ENCODE peak calls at places on chromosomes 5 and 9, in five cellular contexts. J is endodermal cell, C is cardiac muscle cell, Q is heart left ventricle, E is pancreas. A is an unnamed sample.

GRCh38 chr5:55524816-55525215 is 9.9 kb downstream of the PLPP1 start:
- DNase-seq in J (no peak), C (no peak), Q (no peak), E (no peak), A (no peak)

GRCh38 chr5:84163671-84164070 is 221.0 kb downstream of the EDIL3 start:
- DNase-seq in J (no peak), C (no peak), Q (no peak), E (no peak), A (no peak)

GRCh38 chr5:133287500-133287899 is 235.7 kb downstream of the HSPA4 start:
- DNase-seq in J (peak; percentile 89), C (peak; percentile 58), Q (peak; percentile 64), E (no peak), A (no peak)

GRCh38 chr5:59873113-59873512 is 20.4 kb downstream of the PDE4D start:
- DNase-seq in J (no peak), C (no peak), Q (no peak), E (no peak), A (no peak)

GRCh38 chr5:32229586-32229985 is 55.5 kb upstream of the GOLPH3 start:
- DNase-seq in J (no peak), C (no peak), Q (no peak), E (no peak), A (no peak)

GRCh38 chr9:126558051-126558665 is 55.6 kb upstream of the LMX1B start:
- DNase-seq in J (peak; percentile 93), C (peak; percentile 76), Q (peak; percentile 76), E (peak; percentile 81), A (peak; percentile 70)

GRCh38 chr5:137096149-137097103 is 402.7 kb downstream of the SPOCK1 start:
- DNase-seq in J (no peak), C (no peak), Q (no peak), E (no peak), A (no peak)

GRCh38 chr5:43073597-43074546 is 33.8 kb upstream of the ANXA2R start:
- DNase-seq in J (peak; percentile 77), C (peak; percentile 52), Q (no peak), E (no peak), A (no peak)

GRCh38 chr5:39639618-39640078 is 214.9 kb upstream of the DAB2 start:
- DNase-seq in J (no peak), C (no peak), Q (no peak), E (no peak), A (no peak)

GRCh38 chr5:91207248-91207647 is 175.9 kb downstream of the ARRDC3 start:
- DNase-seq in J (no peak), C (no peak), Q (no peak), E (no peak), A (no peak)

GRCh38 chr9:76580188-76580587 is 121.2 kb downstream of the GCNT1 start:
- DNase-seq in J (no peak), C (no peak), Q (no peak), E (no peak), A (no peak)

GRCh38 chr5:5419291-5420210 is 2.9 kb upstream of the ICE1 start:
- DNase-seq in J (peak; percentile 63), C (peak; percentile 46), Q (no peak), E (no peak), A (no peak)

GRCh38 chr9:127796899-127797370 is 5.7 kb upstream of the FPGS start:
- DNase-seq in J (no peak), C (no peak), Q (no peak), E (no peak), A (no peak)

GRCh38 chr5:111741270-111741669 is 15.7 kb downstream of the NREP start:
- DNase-seq in J (no peak), C (no peak), Q (no peak), E (no peak), A (no peak)

GRCh38 chr9:3292311-3292710 is 233.5 kb downstream of the RFX3 start:
- DNase-seq in J (no peak), C (no peak), Q (no peak), E (no peak), A (no peak)

GRCh38 chr5:130541617-130542221 is 623.3 kb downstream of the HINT1 start:
- DNase-seq in J (no peak), C (no peak), Q (no peak), E (no peak), A (no peak)

GRCh38 chr5:88116396-88116795 is 152.2 kb downstream of the TMEM161B start:
- DNase-seq in J (no peak), C (no peak), Q (no peak), E (no peak), A (no peak)

GRCh38 chr5:73032635-73033034 is 76.8 kb downstream of the FCHO2 start:
- DNase-seq in J (no peak), C (no peak), Q (no peak), E (no peak), A (no peak)

GRCh38 chr5:60674251-60674650 is 25.7 kb downstream of the DEPDC1B start:
- DNase-seq in J (no peak), C (no peak), Q (no peak), E (no peak), A (no peak)

GRCh38 chr9:136545065-136545965 is 533 bp downstream of the NOTCH1 start:
- DNase-seq in J (peak; percentile 70), C (no peak), Q (no peak), E (peak; percentile 80), A (no peak)

GRCh38 chr5:126520593-126520953 is 74.4 kb downstream of the ALDH7A1 start:
- DNase-seq in J (no peak), C (no peak), Q (no peak), E (no peak), A (no peak)

GRCh38 chr9:137461663-137462395 is 2.7 kb upstream of the NSMF start:
- DNase-seq in J (peak; percentile 97), C (peak; percentile 59), Q (peak; percentile 85), E (peak; percentile 59), A (peak; percentile 78)

GRCh38 chr5:624118-624950 is 12.2 kb downstream of the CEP72 start:
- DNase-seq in J (no peak), C (no peak), Q (no peak), E (peak; percentile 44), A (peak; percentile 43)

GRCh38 chr5:625516-625915 is 13.4 kb downstream of the CEP72 start:
- DNase-seq in J (no peak), C (no peak), Q (peak; percentile 49), E (peak; percentile 40), A (peak; percentile 23)

GRCh38 chr5:622946-623522 is 10.9 kb downstream of the CEP72 start:
- DNase-seq in J (no peak), C (no peak), Q (no peak), E (peak; percentile 51), A (peak; percentile 41)

GRCh38 chr5:623531-623930 is 11.4 kb downstream of the CEP72 start:
- DNase-seq in J (no peak), C (no peak), Q (no peak), E (peak; percentile 27), A (no peak)

GRCh38 chr5:624951-625230 is 12.8 kb downstream of the CEP72 start:
- DNase-seq in J (no peak), C (no peak), Q (no peak), E (peak; percentile 33), A (peak; percentile 28)
- H3K36me3 ChIP-seq in J (peaks cover 40% of the 10 kb centered on the region), C (peaks cover 6% of the 10 kb centered on the region), Q (peaks cover 11% of the 10 kb centered on the region), E (peaks cover 4% of the 10 kb centered on the region), A (peaks cover 41% of the 10 kb centered on the region)

GRCh38 chr5:54458221-54458620 is 2.7 kb downstream of the HSPB3 start:
- DNase-seq in J (no peak), C (no peak), Q (no peak), E (no peak), A (no peak)

GRCh38 chr5:54457094-54457531 is 1.6 kb downstream of the HSPB3 start:
- DNase-seq in J (no peak), C (peak; percentile 94), Q (no peak), E (no peak), A (no peak)

GRCh38 chr5:54454602-54455001 is 897 bp upstream of the HSPB3 start:
- DNase-seq in J (no peak), C (no peak), Q (no peak), E (no peak), A (no peak)

GRCh38 chr5:54453091-54453490 is 2.4 kb upstream of the HSPB3 start:
- DNase-seq in J (no peak), C (no peak), Q (no peak), E (no peak), A (no peak)

GRCh38 chr5:54455413-54456157 is at the start of gene HSPB3:
- DNase-seq in J (no peak), C (peak; percentile 70), Q (no peak), E (no peak), A (no peak)
- H3K27ac ChIP-seq in J (no peak within 1 kb of the TSS), C (peak within 1 kb of the TSS; percentile 99), Q (peak within 1 kb of the TSS; percentile 73), E (no peak within 1 kb of the TSS), A (peak within 1 kb of the TSS; percentile 6)

GRCh38 chr5:177507596-177508216 is 1.9 kb downstream of the DOK3 start:
- DNase-seq in J (no peak), C (no peak), Q (peak; percentile 69), E (no peak), A (no peak)

GRCh38 chr5:177509361-177509951 is at the start of gene DOK3:
- DNase-seq in J (no peak), C (no peak), Q (peak; percentile 80), E (no peak), A (peak; percentile 82)

GRCh38 chr5:177508837-177509236 is 789 bp downstream of the DOK3 start:
- DNase-seq in J (no peak), C (no peak), Q (no peak), E (no peak), A (no peak)

GRCh38 chr5:177507165-177507564 is 2.5 kb downstream of the DOK3 start:
- DNase-seq in J (no peak), C (no peak), Q (no peak), E (no peak), A (no peak)

GRCh38 chr5:177508217-177508611 is 1.4 kb downstream of the DOK3 start:
- DNase-seq in J (no peak), C (no peak), Q (peak; percentile 69), E (no peak), A (no peak)
- TF ChIP-seq CTCF in J (no peak), C (no peak), Q (no peak), E (no peak), A (peak; percentile 2)

DNA sequence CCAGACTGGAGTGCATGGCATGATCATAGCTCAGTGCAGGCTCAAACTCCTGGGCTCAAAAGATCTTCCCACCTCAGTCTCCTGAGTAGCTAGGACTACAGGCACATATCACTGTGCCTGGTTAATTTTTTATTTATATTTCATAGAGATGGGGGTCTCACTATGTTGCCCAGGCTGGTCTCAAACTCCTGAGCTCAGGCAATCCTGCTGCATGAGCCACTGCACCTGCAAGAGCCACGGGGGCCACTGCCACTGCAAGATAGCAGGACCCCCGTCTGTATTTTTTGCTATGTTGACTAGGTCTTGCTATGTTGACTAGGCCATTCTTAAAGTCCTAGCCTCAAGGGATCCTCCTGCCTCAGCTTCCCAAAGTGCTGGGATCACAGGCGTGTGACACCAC is 6.5 kb downstream of the CYSTM1 start:
- DNase-seq in J (no peak), C (no peak), Q (no peak), E (no peak), A (no peak)
- H3K36me3 ChIP-seq in J (no peaks in the 10 kb centered on the region), C (no peaks in the 10 kb centered on the region), Q (no peaks in the 10 kb centered on the region), E (no peaks in the 10 kb centered on the region), A (no peaks in the 10 kb centered on the region)